ENCODE peak calls at places on chromosome 9, in four cellular contexts. O is tibial artery, V is amygdala, F is HuH-7.5. M is an unnamed sample.

GRCh38 chr9:119961774-119962408 is 592.7 kb upstream of the BRINP1 start:
- DNase-seq in V (no peak), F (peak), O (no peak), M (no peak)

GRCh38 chr9:3385871-3386270 is 139.9 kb downstream of the RFX3 start:
- DNase-seq in F (no peak), V (no peak), O (no peak), M (no peak)

GRCh38 chr9:93682155-93682968 is 106.0 kb downstream of the PHF2 start:
- DNase-seq in F (peak), V (peak), O (peak), M (peak)

GRCh38 chr9:137970686-137971476 is 93.3 kb downstream of the CACNA1B start:
- DNase-seq in F (no peak), V (no peak), O (peak), M (peak)

GRCh38 chr9:135681161-135681560 is 18.1 kb downstream of the LCN9 start:
- DNase-seq in O (no peak), V (no peak), F (no peak), M (no peak)

GRCh38 chr9:114888599-114888998 is 41.8 kb downstream of the TNFSF8 start:
- DNase-seq in F (no peak), O (no peak), V (no peak), M (no peak)

GRCh38 chr9:15333376-15333881 is 26.4 kb upstream of the TTC39B start:
- DNase-seq in V (no peak), F (no peak), O (no peak), M (no peak)

GRCh38 chr9:38423939-38424843 is at the start of gene IGFBPL1:
- DNase-seq in V (peak), O (peak), F (peak), M (peak)

M was measured in coronary artery.